ENCODE peak calls at places on chromosomes 5 and 9, in six cellular contexts. One of them, this sample, is unnamed.

GRCh38 chr9:117528225-117528624 is 113.4 kb upstream of the ASTN2 start:
- DNase-seq in right lobe of liver: no peak
- DNase-seq in CD4-positive, alpha-beta T cell: no peak
- DNase-seq in dermis microvascular lymphatic vessel endothelial cell: no peak
- DNase-seq in neuronal stem cell: no peak
- DNase-seq in NCI-H1694 treated with DMSO at 0.1 percent for 48 hours: no peak
- DNase-seq in this sample: no peak

GRCh38 chr9:20382460-20383071 is 239.7 kb downstream of the MLLT3 start:
- DNase-seq in right lobe of liver: no peak
- DNase-seq in CD4-positive, alpha-beta T cell: no peak
- DNase-seq in neuronal stem cell: no peak
- DNase-seq in NCI-H1694 treated with DMSO at 0.1 percent for 48 hours: no peak
- DNase-seq in dermis microvascular lymphatic vessel endothelial cell: no peak
- DNase-seq in this sample: no peak

GRCh38 chr5:32735512-32735911 is 24.4 kb downstream of the NPR3 start:
- DNase-seq in dermis microvascular lymphatic vessel endothelial cell: no peak
- DNase-seq in right lobe of liver: no peak
- DNase-seq in CD4-positive, alpha-beta T cell: no peak
- DNase-seq in NCI-H1694 treated with DMSO at 0.1 percent for 48 hours: no peak
- DNase-seq in neuronal stem cell: no peak
- DNase-seq in this sample: no peak

GRCh38 chr9:38423939-38424843 is at the start of gene IGFBPL1:
- DNase-seq in CD4-positive, alpha-beta T cell: no peak
- DNase-seq in NCI-H1694 treated with DMSO at 0.1 percent for 48 hours: peak
- DNase-seq in dermis microvascular lymphatic vessel endothelial cell: no peak
- DNase-seq in right lobe of liver: peak
- DNase-seq in neuronal stem cell: peak
- DNase-seq in this sample: peak

GRCh38 chr5:55226934-55227737 is at the start of gene MCIDAS:
- DNase-seq in neuronal stem cell: peak
- DNase-seq in CD4-positive, alpha-beta T cell: no peak
- DNase-seq in dermis microvascular lymphatic vessel endothelial cell: no peak
- DNase-seq in NCI-H1694 treated with DMSO at 0.1 percent for 48 hours: peak
- DNase-seq in right lobe of liver: peak
- DNase-seq in this sample: peak

GRCh38 chr5:179318193-179318955 is 26.9 kb downstream of the ADAMTS2 start:
- DNase-seq in CD4-positive, alpha-beta T cell: no peak
- DNase-seq in neuronal stem cell: peak
- DNase-seq in right lobe of liver: no peak
- DNase-seq in NCI-H1694 treated with DMSO at 0.1 percent for 48 hours: no peak
- DNase-seq in dermis microvascular lymphatic vessel endothelial cell: no peak
- DNase-seq in this sample: no peak

GRCh38 chr9:99824378-99825157 is 2.9 kb downstream of the NR4A3 start:
- DNase-seq in right lobe of liver: peak
- DNase-seq in NCI-H1694 treated with DMSO at 0.1 percent for 48 hours: no peak
- DNase-seq in CD4-positive, alpha-beta T cell: peak
- DNase-seq in dermis microvascular lymphatic vessel endothelial cell: no peak
- DNase-seq in neuronal stem cell: peak
- DNase-seq in this sample: no peak

GRCh38 chr5:31047007-31047406 is 146.5 kb upstream of the CDH6 start:
- DNase-seq in CD4-positive, alpha-beta T cell: no peak
- DNase-seq in right lobe of liver: no peak
- DNase-seq in NCI-H1694 treated with DMSO at 0.1 percent for 48 hours: no peak
- DNase-seq in dermis microvascular lymphatic vessel endothelial cell: no peak
- DNase-seq in neuronal stem cell: no peak
- DNase-seq in this sample: no peak

GRCh38 chr5:122112063-122112462 is 17.3 kb upstream of the ZNF474 start:
- DNase-seq in NCI-H1694 treated with DMSO at 0.1 percent for 48 hours: no peak
- DNase-seq in right lobe of liver: no peak
- DNase-seq in CD4-positive, alpha-beta T cell: no peak
- DNase-seq in dermis microvascular lymphatic vessel endothelial cell: no peak
- DNase-seq in neuronal stem cell: no peak
- DNase-seq in this sample: no peak

GRCh38 chr5:60842859-60843692 is 993 bp downstream of the ELOVL7 start:
- DNase-seq in neuronal stem cell: peak
- DNase-seq in NCI-H1694 treated with DMSO at 0.1 percent for 48 hours: no peak
- DNase-seq in right lobe of liver: no peak
- DNase-seq in CD4-positive, alpha-beta T cell: no peak
- DNase-seq in dermis microvascular lymphatic vessel endothelial cell: no peak
- DNase-seq in this sample: peak

GRCh38 chr9:77750284-77750683 is 102.2 kb upstream of the GNA14 start:
- DNase-seq in neuronal stem cell: no peak
- DNase-seq in right lobe of liver: no peak
- DNase-seq in dermis microvascular lymphatic vessel endothelial cell: no peak
- DNase-seq in NCI-H1694 treated with DMSO at 0.1 percent for 48 hours: no peak
- DNase-seq in CD4-positive, alpha-beta T cell: no peak
- DNase-seq in this sample: no peak

GRCh38 chr5:176526462-176526861 is 10.7 kb downstream of the RNF44 start:
- DNase-seq in NCI-H1694 treated with DMSO at 0.1 percent for 48 hours: no peak
- DNase-seq in CD4-positive, alpha-beta T cell: no peak
- DNase-seq in dermis microvascular lymphatic vessel endothelial cell: no peak
- DNase-seq in right lobe of liver: no peak
- DNase-seq in neuronal stem cell: no peak
- DNase-seq in this sample: no peak

GRCh38 chr5:163504091-163504931 is 1.1 kb upstream of the MAT2B start:
- DNase-seq in dermis microvascular lymphatic vessel endothelial cell: no peak
- DNase-seq in neuronal stem cell: peak
- DNase-seq in right lobe of liver: peak
- DNase-seq in NCI-H1694 treated with DMSO at 0.1 percent for 48 hours: no peak
- DNase-seq in CD4-positive, alpha-beta T cell: no peak
- DNase-seq in this sample: peak